ENCODE peak calls at places on chromosomes 5 and 9, in four cellular contexts. One of them, this sample, is unnamed.

GRCh38 chr9:120710110-120710981 is 3.9 kb downstream of the MEGF9 start:
- DNase-seq in GM12878: no peak
- DNase-seq in K562: no peak
- DNase-seq in HepG2: peak
- DNase-seq in this sample: peak

GRCh38 chr5:98997000-98997399 is 68.2 kb upstream of the CHD1 start:
- DNase-seq in GM12878: no peak
- DNase-seq in K562: no peak
- DNase-seq in HepG2: peak
- DNase-seq in this sample: no peak

GRCh38 chr5:107997338-107997979 is 326.7 kb upstream of the EFNA5 start:
- DNase-seq in GM12878: no peak
- DNase-seq in K562: no peak
- DNase-seq in HepG2: no peak
- DNase-seq in this sample: no peak

GRCh38 chr5:115825948-115826347 is 9.5 kb upstream of the CDO1 start:
- DNase-seq in GM12878: no peak
- DNase-seq in K562: no peak
- DNase-seq in HepG2: no peak
- DNase-seq in this sample: no peak

GRCh38 chr5:77360969-77361368 is 131.1 kb downstream of the WDR41 start:
- DNase-seq in GM12878: no peak
- DNase-seq in K562: no peak
- DNase-seq in HepG2: no peak
- DNase-seq in this sample: no peak

GRCh38 chr5:145365464-145365863 is 469.7 kb downstream of the PRELID2 start:
- DNase-seq in GM12878: no peak
- DNase-seq in K562: no peak
- DNase-seq in HepG2: no peak
- DNase-seq in this sample: no peak

GRCh38 chr5:172403191-172403794 is 51.0 kb downstream of the SH3PXD2B start:
- DNase-seq in GM12878: no peak
- DNase-seq in K562: no peak
- DNase-seq in HepG2: no peak
- DNase-seq in this sample: peak

GRCh38 chr5:19270153-19270552 is 717.8 kb downstream of the CDH18 start:
- DNase-seq in GM12878: no peak
- DNase-seq in K562: no peak
- DNase-seq in HepG2: no peak
- DNase-seq in this sample: no peak

GRCh38 chr9:33350310-33350709 is 52.1 kb downstream of the AQP7 start:
- DNase-seq in GM12878: no peak
- DNase-seq in K562: no peak
- DNase-seq in HepG2: no peak
- DNase-seq in this sample: no peak

GRCh38 chr9:98045234-98046160 is 11.0 kb upstream of the NANS start:
- DNase-seq in GM12878: peak
- DNase-seq in K562: peak
- DNase-seq in HepG2: peak
- DNase-seq in this sample: no peak

GRCh38 chr5:95993261-95993660 is 31.6 kb upstream of the ELL2 start:
- DNase-seq in GM12878: no peak
- DNase-seq in K562: no peak
- DNase-seq in HepG2: no peak
- DNase-seq in this sample: no peak

GRCh38 chr9:93127395-93127911 is 6.6 kb downstream of the NINJ1 start:
- DNase-seq in GM12878: no peak
- DNase-seq in K562: no peak
- DNase-seq in HepG2: no peak
- DNase-seq in this sample: no peak

GRCh38 chr9:89795555-89796195 is 190.9 kb downstream of the GADD45G start:
- DNase-seq in GM12878: no peak
- DNase-seq in K562: no peak
- DNase-seq in HepG2: no peak
- DNase-seq in this sample: no peak

GRCh38 chr9:27117489-27118135 is 8.6 kb downstream of the TEK start:
- DNase-seq in GM12878: no peak
- DNase-seq in K562: no peak
- DNase-seq in HepG2: peak
- DNase-seq in this sample: no peak

GRCh38 chr5:148452499-148453193 is 68.9 kb downstream of the FBXO38 start:
- DNase-seq in GM12878: no peak
- DNase-seq in K562: no peak
- DNase-seq in HepG2: no peak
- DNase-seq in this sample: no peak

GRCh38 chr5:42547146-42547545 is 123.9 kb downstream of the GHR start:
- DNase-seq in GM12878: no peak
- DNase-seq in K562: no peak
- DNase-seq in HepG2: no peak
- DNase-seq in this sample: no peak

GRCh38 chr5:39100851-39101396 is 26.7 kb upstream of the RICTOR start:
- DNase-seq in GM12878: no peak
- DNase-seq in K562: no peak
- DNase-seq in HepG2: peak
- DNase-seq in this sample: no peak

GRCh38 chr9:21883642-21884041 is 81.2 kb downstream of the MTAP start:
- DNase-seq in GM12878: no peak
- DNase-seq in K562: no peak
- DNase-seq in HepG2: no peak
- DNase-seq in this sample: no peak

GRCh38 chr5:138770291-138770690 is 17.1 kb downstream of the CTNNA1 start:
- DNase-seq in GM12878: no peak
- DNase-seq in K562: no peak
- DNase-seq in HepG2: no peak
- DNase-seq in this sample: no peak

GRCh38 chr5:124962735-124963134 is 216.3 kb upstream of the ZNF608 start:
- DNase-seq in GM12878: no peak
- DNase-seq in K562: no peak
- DNase-seq in HepG2: no peak
- DNase-seq in this sample: no peak

GRCh38 chr5:150301170-150301505 is 1.6 kb downstream of the ARSI start:
- DNase-seq in GM12878: no peak
- DNase-seq in K562: no peak
- DNase-seq in HepG2: no peak
- DNase-seq in this sample: no peak

GRCh38 chr5:87303324-87303723 is 35.6 kb downstream of the RASA1 start:
- DNase-seq in GM12878: no peak
- DNase-seq in K562: no peak
- DNase-seq in HepG2: no peak
- DNase-seq in this sample: no peak

GRCh38 chr5:118956727-118957126 is 31.6 kb downstream of the DTWD2 start:
- DNase-seq in GM12878: no peak
- DNase-seq in K562: no peak
- DNase-seq in HepG2: no peak
- DNase-seq in this sample: no peak

GRCh38 chr5:139752506-139753350 is 42.9 kb upstream of the PSD2 start:
- DNase-seq in GM12878: no peak
- DNase-seq in K562: peak
- DNase-seq in HepG2: no peak
- DNase-seq in this sample: no peak

GRCh38 chr5:145531038-145531734 is 304.0 kb downstream of the PRELID2 start:
- DNase-seq in GM12878: no peak
- DNase-seq in K562: no peak
- DNase-seq in HepG2: no peak
- DNase-seq in this sample: no peak

GRCh38 chr5:33712664-33713063 is 179.1 kb downstream of the ADAMTS12 start:
- DNase-seq in GM12878: no peak
- DNase-seq in K562: no peak
- DNase-seq in HepG2: no peak
- DNase-seq in this sample: no peak

GRCh38 chr5:91339053-91339710 is 43.9 kb downstream of the ARRDC3 start:
- DNase-seq in GM12878: no peak
- DNase-seq in K562: no peak
- DNase-seq in HepG2: no peak
- DNase-seq in this sample: no peak

GRCh38 chr5:21792736-21793135 is 1060.4 kb downstream of the CDH12 start:
- DNase-seq in GM12878: no peak
- DNase-seq in K562: no peak
- DNase-seq in HepG2: no peak
- DNase-seq in this sample: no peak

GRCh38 chr5:145834554-145834916 is 607 bp downstream of the PRELID2 start:
- DNase-seq in GM12878: no peak
- DNase-seq in K562: no peak
- DNase-seq in HepG2: no peak
- DNase-seq in this sample: no peak

GRCh38 chr5:119340597-119341218 is 15.1 kb upstream of the TNFAIP8 start:
- DNase-seq in GM12878: peak
- DNase-seq in K562: no peak
- DNase-seq in HepG2: no peak
- DNase-seq in this sample: no peak

GRCh38 chr5:11146171-11146570 is 385.1 kb upstream of the DAP start:
- DNase-seq in GM12878: no peak
- DNase-seq in K562: no peak
- DNase-seq in HepG2: no peak
- DNase-seq in this sample: no peak

GRCh38 chr5:2686725-2687124 is 64.8 kb downstream of the IRX2 start:
- DNase-seq in GM12878: no peak
- DNase-seq in K562: no peak
- DNase-seq in HepG2: no peak
- DNase-seq in this sample: no peak

GRCh38 chr9:84139296-84140100 is 158.9 kb downstream of the RMI1 start:
- DNase-seq in GM12878: peak
- DNase-seq in K562: no peak
- DNase-seq in HepG2: no peak
- DNase-seq in this sample: no peak

GRCh38 chr9:17832812-17833211 is 253.9 kb downstream of the SH3GL2 start:
- DNase-seq in GM12878: no peak
- DNase-seq in K562: no peak
- DNase-seq in HepG2: no peak
- DNase-seq in this sample: no peak

GRCh38 chr5:55104036-55104767 is 1.8 kb downstream of the GZMA start:
- DNase-seq in GM12878: no peak
- DNase-seq in K562: no peak
- DNase-seq in HepG2: no peak
- DNase-seq in this sample: no peak

GRCh38 chr9:97575673-97576048 is 57.5 kb downstream of the TSTD2 start:
- DNase-seq in GM12878: no peak
- DNase-seq in K562: no peak
- DNase-seq in HepG2: no peak
- DNase-seq in this sample: no peak

GRCh38 chr9:112447283-112447761 is 39.3 kb upstream of the KIAA1958 start:
- DNase-seq in GM12878: no peak
- DNase-seq in K562: no peak
- DNase-seq in HepG2: no peak
- DNase-seq in this sample: no peak
- TF ChIP-seq SP1 in GM12878: no peak
- TF ChIP-seq SP1 in K562: no peak
- TF ChIP-seq SP1 in HepG2: no peak
- TF ChIP-seq SP1 in this sample: no peak

DNA sequence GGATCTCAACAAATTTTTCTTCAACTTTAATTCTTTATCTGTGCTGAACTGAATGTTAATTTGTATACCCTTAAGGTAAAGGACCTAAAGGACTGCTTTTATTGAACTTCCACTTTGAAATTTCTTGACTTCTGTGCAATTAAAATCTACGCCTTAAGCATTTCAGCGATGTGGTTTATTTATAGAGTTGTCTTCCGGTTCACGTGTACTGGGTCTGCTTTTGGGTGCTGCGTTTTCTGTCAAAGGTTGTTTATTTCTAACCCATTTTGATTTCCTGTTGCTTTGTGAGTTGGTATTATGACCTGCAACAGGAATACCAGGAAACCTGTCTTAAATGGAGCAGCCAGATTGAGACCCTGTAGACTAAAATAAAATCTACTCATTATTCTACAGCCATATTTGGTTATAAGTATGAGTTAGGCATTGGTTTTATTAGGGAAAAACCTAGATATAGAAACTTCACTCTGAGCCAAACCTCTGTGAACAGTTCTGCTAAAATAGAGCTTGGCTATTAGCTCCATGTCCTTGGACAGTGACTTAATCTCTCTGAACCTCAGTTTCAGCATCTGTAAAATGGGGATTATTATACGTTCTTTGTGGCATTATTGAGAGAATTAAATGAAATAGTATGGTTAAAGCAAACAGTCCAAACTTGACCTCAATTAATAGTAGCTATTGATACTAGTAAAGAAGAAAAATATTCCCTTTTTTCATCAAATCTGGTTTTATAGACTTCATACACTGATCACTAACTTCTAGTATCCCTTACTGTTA is 3.5 kb downstream of the MRRF start:
- DNase-seq in GM12878: no peak
- DNase-seq in K562: no peak
- DNase-seq in HepG2: no peak
- DNase-seq in this sample: no peak
- TF ChIP-seq FOXK2 in GM12878: no peak
- TF ChIP-seq FOXK2 in K562: no peak
- TF ChIP-seq FOXK2 in HepG2: no peak
- TF ChIP-seq FOXK2 in this sample: no peak

DNA sequence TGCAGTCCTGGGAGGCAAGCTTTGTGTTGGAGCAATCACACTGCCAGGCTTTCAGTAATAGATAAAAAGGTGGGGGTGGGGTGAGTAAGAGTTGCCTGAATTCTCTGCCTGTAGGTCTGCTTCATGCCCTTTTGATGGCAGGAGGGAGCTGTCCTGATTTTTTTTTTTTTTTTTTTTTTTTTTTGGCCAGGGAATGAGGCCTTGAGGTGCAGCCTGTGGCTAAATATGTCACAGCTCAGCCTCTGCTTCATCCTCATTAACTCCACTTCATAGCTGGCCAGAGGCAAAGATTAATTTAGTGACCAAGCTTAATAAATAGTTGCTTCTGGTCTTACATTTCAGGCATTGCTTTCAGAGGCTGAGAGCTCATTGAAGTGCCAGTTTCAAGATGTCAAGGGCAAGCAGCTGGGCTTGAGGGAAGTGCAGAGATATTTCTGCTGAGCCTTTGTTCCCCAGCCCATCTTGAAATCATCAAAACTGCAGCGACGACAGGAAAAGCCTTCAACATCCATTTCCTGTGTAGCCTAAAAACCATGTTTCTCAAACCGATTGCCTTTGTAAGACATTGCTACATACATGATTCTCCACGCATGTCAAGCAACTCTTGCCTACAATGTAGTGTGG is 134.7 kb downstream of the MACIR start:
- DNase-seq in GM12878: peak
- DNase-seq in K562: no peak
- DNase-seq in HepG2: no peak
- DNase-seq in this sample: no peak
- TF ChIP-seq SP1 in GM12878: no peak
- TF ChIP-seq SP1 in K562: no peak
- TF ChIP-seq SP1 in HepG2: no peak
- TF ChIP-seq SP1 in this sample: no peak

GRCh38 chr9:136832581-136832980 is 9.7 kb upstream of the AJM1 start:
- DNase-seq in GM12878: no peak
- DNase-seq in K562: no peak
- DNase-seq in HepG2: no peak
- DNase-seq in this sample: no peak
- TF ChIP-seq FOXK2 in GM12878: no peak
- TF ChIP-seq FOXK2 in K562: no peak
- TF ChIP-seq FOXK2 in HepG2: no peak
- TF ChIP-seq FOXK2 in this sample: no peak

DNA sequence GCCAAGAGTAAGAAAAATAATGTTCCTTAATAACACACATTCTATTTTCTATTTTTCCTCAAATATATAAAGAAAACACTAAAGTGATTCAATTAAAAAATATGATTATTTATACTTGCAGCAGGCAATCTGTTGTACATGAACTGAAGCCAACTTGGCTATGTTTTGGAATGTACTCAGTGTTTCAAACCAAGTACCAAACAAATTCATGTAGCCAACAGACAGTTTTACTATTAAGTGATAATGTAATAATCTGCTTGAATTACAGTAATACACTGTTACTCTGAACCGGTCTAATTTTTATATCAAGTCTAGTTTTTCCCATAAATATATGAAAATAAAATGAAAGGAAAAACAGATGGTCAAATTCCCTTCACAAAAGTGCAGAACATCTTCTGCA is 58.0 kb downstream of the CEP120 start:
- DNase-seq in GM12878: no peak
- DNase-seq in K562: no peak
- DNase-seq in HepG2: no peak
- DNase-seq in this sample: no peak
- TF ChIP-seq SP1 in GM12878: no peak
- TF ChIP-seq SP1 in K562: no peak
- TF ChIP-seq SP1 in HepG2: no peak
- TF ChIP-seq SP1 in this sample: no peak